ENCODE peak calls at places on chromosome 20, in eight cellular contexts. One of them, this sample, is unnamed.

GRCh38 chr20:8940311-8940710 is 128.6 kb upstream of the PLCB4 start:
- DNase-seq in endothelial cell of umbilical vein: no peak
- DNase-seq in stimulated activated CD4-positive, alpha-beta T cell treated with anti-CD3 and anti-CD28 coated beads, Interleukin-12 subunit alpha, Interleukin-12 subunit beta, amount 100 ng/mL, for 4 hours: no peak
- DNase-seq in Kasumi-1: no peak
- DNase-seq in NCI-H187 treated with DMSO at 0.1 percent for 48 hours: no peak
- DNase-seq in non-pigmented ciliary epithelial cell: no peak
- DNase-seq in coronary artery: no peak
- DNase-seq in transverse colon: no peak
- DNase-seq in this sample: no peak

GRCh38 chr20:16761305-16761829 is 13.2 kb downstream of the OTOR start:
- DNase-seq in endothelial cell of umbilical vein: peak
- DNase-seq in stimulated activated CD4-positive, alpha-beta T cell treated with anti-CD3 and anti-CD28 coated beads, Interleukin-12 subunit alpha, Interleukin-12 subunit beta, amount 100 ng/mL, for 4 hours: peak
- DNase-seq in Kasumi-1: peak
- DNase-seq in NCI-H187 treated with DMSO at 0.1 percent for 48 hours: no peak
- DNase-seq in non-pigmented ciliary epithelial cell: peak
- DNase-seq in coronary artery: no peak
- DNase-seq in transverse colon: peak
- DNase-seq in this sample: peak

GRCh38 chr20:61828891-61829290 is 236.8 kb downstream of the TAF4 start:
- DNase-seq in endothelial cell of umbilical vein: no peak
- DNase-seq in stimulated activated CD4-positive, alpha-beta T cell treated with anti-CD3 and anti-CD28 coated beads, Interleukin-12 subunit alpha, Interleukin-12 subunit beta, amount 100 ng/mL, for 4 hours: no peak
- DNase-seq in Kasumi-1: no peak
- DNase-seq in NCI-H187 treated with DMSO at 0.1 percent for 48 hours: no peak
- DNase-seq in non-pigmented ciliary epithelial cell: no peak
- DNase-seq in coronary artery: no peak
- DNase-seq in transverse colon: no peak
- DNase-seq in this sample: no peak

GRCh38 chr20:41837669-41838224 is 219.6 kb upstream of the CHD6 start:
- DNase-seq in endothelial cell of umbilical vein: no peak
- DNase-seq in stimulated activated CD4-positive, alpha-beta T cell treated with anti-CD3 and anti-CD28 coated beads, Interleukin-12 subunit alpha, Interleukin-12 subunit beta, amount 100 ng/mL, for 4 hours: no peak
- DNase-seq in Kasumi-1: no peak
- DNase-seq in NCI-H187 treated with DMSO at 0.1 percent for 48 hours: no peak
- DNase-seq in non-pigmented ciliary epithelial cell: no peak
- DNase-seq in coronary artery: no peak
- DNase-seq in transverse colon: no peak
- DNase-seq in this sample: no peak

GRCh38 chr20:13418263-13419229 is 197.5 kb downstream of the ISM1 start:
- DNase-seq in endothelial cell of umbilical vein: no peak
- DNase-seq in stimulated activated CD4-positive, alpha-beta T cell treated with anti-CD3 and anti-CD28 coated beads, Interleukin-12 subunit alpha, Interleukin-12 subunit beta, amount 100 ng/mL, for 4 hours: no peak
- DNase-seq in Kasumi-1: peak
- DNase-seq in NCI-H187 treated with DMSO at 0.1 percent for 48 hours: no peak
- DNase-seq in non-pigmented ciliary epithelial cell: no peak
- DNase-seq in coronary artery: no peak
- DNase-seq in transverse colon: no peak
- DNase-seq in this sample: no peak

GRCh38 chr20:20685635-20686034 is 26.8 kb downstream of the RALGAPA2 start:
- DNase-seq in endothelial cell of umbilical vein: no peak
- DNase-seq in stimulated activated CD4-positive, alpha-beta T cell treated with anti-CD3 and anti-CD28 coated beads, Interleukin-12 subunit alpha, Interleukin-12 subunit beta, amount 100 ng/mL, for 4 hours: no peak
- DNase-seq in Kasumi-1: no peak
- DNase-seq in NCI-H187 treated with DMSO at 0.1 percent for 48 hours: no peak
- DNase-seq in non-pigmented ciliary epithelial cell: no peak
- DNase-seq in coronary artery: no peak
- DNase-seq in transverse colon: no peak
- DNase-seq in this sample: no peak

GRCh38 chr20:49890651-49891361 is 24.5 kb downstream of the SPATA2 start:
- DNase-seq in endothelial cell of umbilical vein: peak
- DNase-seq in stimulated activated CD4-positive, alpha-beta T cell treated with anti-CD3 and anti-CD28 coated beads, Interleukin-12 subunit alpha, Interleukin-12 subunit beta, amount 100 ng/mL, for 4 hours: no peak
- DNase-seq in Kasumi-1: no peak
- DNase-seq in NCI-H187 treated with DMSO at 0.1 percent for 48 hours: no peak
- DNase-seq in non-pigmented ciliary epithelial cell: no peak
- DNase-seq in coronary artery: peak
- DNase-seq in transverse colon: no peak
- DNase-seq in this sample: peak

GRCh38 chr20:23145281-23145700 is 59.2 kb upstream of the CD93 start:
- DNase-seq in endothelial cell of umbilical vein: peak
- DNase-seq in stimulated activated CD4-positive, alpha-beta T cell treated with anti-CD3 and anti-CD28 coated beads, Interleukin-12 subunit alpha, Interleukin-12 subunit beta, amount 100 ng/mL, for 4 hours: no peak
- DNase-seq in Kasumi-1: no peak
- DNase-seq in NCI-H187 treated with DMSO at 0.1 percent for 48 hours: no peak
- DNase-seq in non-pigmented ciliary epithelial cell: no peak
- DNase-seq in coronary artery: peak
- DNase-seq in transverse colon: peak
- DNase-seq in this sample: no peak

GRCh38 chr20:52974155-52974554 is 2.0 kb downstream of the TSHZ2 start:
- DNase-seq in endothelial cell of umbilical vein: no peak
- DNase-seq in stimulated activated CD4-positive, alpha-beta T cell treated with anti-CD3 and anti-CD28 coated beads, Interleukin-12 subunit alpha, Interleukin-12 subunit beta, amount 100 ng/mL, for 4 hours: peak
- DNase-seq in Kasumi-1: no peak
- DNase-seq in NCI-H187 treated with DMSO at 0.1 percent for 48 hours: no peak
- DNase-seq in non-pigmented ciliary epithelial cell: no peak
- DNase-seq in coronary artery: no peak
- DNase-seq in transverse colon: no peak
- DNase-seq in this sample: no peak

GRCh38 chr20:38298768-38299288 is 5.1 kb upstream of the BPI start:
- DNase-seq in endothelial cell of umbilical vein: peak
- DNase-seq in stimulated activated CD4-positive, alpha-beta T cell treated with anti-CD3 and anti-CD28 coated beads, Interleukin-12 subunit alpha, Interleukin-12 subunit beta, amount 100 ng/mL, for 4 hours: no peak
- DNase-seq in Kasumi-1: peak
- DNase-seq in NCI-H187 treated with DMSO at 0.1 percent for 48 hours: no peak
- DNase-seq in non-pigmented ciliary epithelial cell: no peak
- DNase-seq in coronary artery: peak
- DNase-seq in transverse colon: peak
- DNase-seq in this sample: no peak

GRCh38 chr20:34824861-34825529 is 456 bp downstream of the NCOA6 start:
- DNase-seq in endothelial cell of umbilical vein: peak
- DNase-seq in stimulated activated CD4-positive, alpha-beta T cell treated with anti-CD3 and anti-CD28 coated beads, Interleukin-12 subunit alpha, Interleukin-12 subunit beta, amount 100 ng/mL, for 4 hours: peak
- DNase-seq in Kasumi-1: peak
- DNase-seq in NCI-H187 treated with DMSO at 0.1 percent for 48 hours: no peak
- DNase-seq in non-pigmented ciliary epithelial cell: no peak
- DNase-seq in coronary artery: peak
- DNase-seq in transverse colon: peak
- DNase-seq in this sample: peak

GRCh38 chr20:44642203-44643153 is 9.0 kb downstream of the ADA start:
- DNase-seq in endothelial cell of umbilical vein: peak
- DNase-seq in stimulated activated CD4-positive, alpha-beta T cell treated with anti-CD3 and anti-CD28 coated beads, Interleukin-12 subunit alpha, Interleukin-12 subunit beta, amount 100 ng/mL, for 4 hours: no peak
- DNase-seq in Kasumi-1: peak
- DNase-seq in NCI-H187 treated with DMSO at 0.1 percent for 48 hours: no peak
- DNase-seq in non-pigmented ciliary epithelial cell: peak
- DNase-seq in coronary artery: no peak
- DNase-seq in transverse colon: peak
- DNase-seq in this sample: peak

GRCh38 chr20:23776067-23776771 is 25.5 kb upstream of the CST1 start:
- DNase-seq in endothelial cell of umbilical vein: no peak
- DNase-seq in stimulated activated CD4-positive, alpha-beta T cell treated with anti-CD3 and anti-CD28 coated beads, Interleukin-12 subunit alpha, Interleukin-12 subunit beta, amount 100 ng/mL, for 4 hours: no peak
- DNase-seq in Kasumi-1: no peak
- DNase-seq in NCI-H187 treated with DMSO at 0.1 percent for 48 hours: no peak
- DNase-seq in non-pigmented ciliary epithelial cell: no peak
- DNase-seq in coronary artery: peak
- DNase-seq in transverse colon: no peak
- DNase-seq in this sample: peak

GRCh38 chr20:43752561-43753301 is 25.9 kb upstream of the GTSF1L start:
- DNase-seq in endothelial cell of umbilical vein: no peak
- DNase-seq in stimulated activated CD4-positive, alpha-beta T cell treated with anti-CD3 and anti-CD28 coated beads, Interleukin-12 subunit alpha, Interleukin-12 subunit beta, amount 100 ng/mL, for 4 hours: no peak
- DNase-seq in Kasumi-1: no peak
- DNase-seq in NCI-H187 treated with DMSO at 0.1 percent for 48 hours: no peak
- DNase-seq in non-pigmented ciliary epithelial cell: peak
- DNase-seq in coronary artery: no peak
- DNase-seq in transverse colon: peak
- DNase-seq in this sample: no peak

GRCh38 chr20:35665949-35666288 is 1.2 kb upstream of the CPNE1 start:
- DNase-seq in endothelial cell of umbilical vein: no peak
- DNase-seq in stimulated activated CD4-positive, alpha-beta T cell treated with anti-CD3 and anti-CD28 coated beads, Interleukin-12 subunit alpha, Interleukin-12 subunit beta, amount 100 ng/mL, for 4 hours: no peak
- DNase-seq in Kasumi-1: no peak
- DNase-seq in NCI-H187 treated with DMSO at 0.1 percent for 48 hours: no peak
- DNase-seq in non-pigmented ciliary epithelial cell: no peak
- DNase-seq in coronary artery: no peak
- DNase-seq in transverse colon: no peak
- DNase-seq in this sample: no peak

GRCh38 chr20:34925341-34925740 is 30.3 kb downstream of the GSS start:
- DNase-seq in endothelial cell of umbilical vein: no peak
- DNase-seq in stimulated activated CD4-positive, alpha-beta T cell treated with anti-CD3 and anti-CD28 coated beads, Interleukin-12 subunit alpha, Interleukin-12 subunit beta, amount 100 ng/mL, for 4 hours: no peak
- DNase-seq in Kasumi-1: no peak
- DNase-seq in NCI-H187 treated with DMSO at 0.1 percent for 48 hours: no peak
- DNase-seq in non-pigmented ciliary epithelial cell: no peak
- DNase-seq in coronary artery: no peak
- DNase-seq in transverse colon: no peak
- DNase-seq in this sample: no peak

GRCh38 chr20:46226602-46227001 is 81.7 kb downstream of the CDH22 start:
- DNase-seq in endothelial cell of umbilical vein: no peak
- DNase-seq in stimulated activated CD4-positive, alpha-beta T cell treated with anti-CD3 and anti-CD28 coated beads, Interleukin-12 subunit alpha, Interleukin-12 subunit beta, amount 100 ng/mL, for 4 hours: no peak
- DNase-seq in Kasumi-1: no peak
- DNase-seq in NCI-H187 treated with DMSO at 0.1 percent for 48 hours: no peak
- DNase-seq in non-pigmented ciliary epithelial cell: no peak
- DNase-seq in coronary artery: no peak
- DNase-seq in transverse colon: no peak
- DNase-seq in this sample: no peak

GRCh38 chr20:4898282-4898681 is 103.0 kb downstream of the SLC23A2 start:
- DNase-seq in endothelial cell of umbilical vein: peak
- DNase-seq in stimulated activated CD4-positive, alpha-beta T cell treated with anti-CD3 and anti-CD28 coated beads, Interleukin-12 subunit alpha, Interleukin-12 subunit beta, amount 100 ng/mL, for 4 hours: no peak
- DNase-seq in Kasumi-1: no peak
- DNase-seq in NCI-H187 treated with DMSO at 0.1 percent for 48 hours: no peak
- DNase-seq in non-pigmented ciliary epithelial cell: peak
- DNase-seq in coronary artery: peak
- DNase-seq in transverse colon: peak
- DNase-seq in this sample: no peak

GRCh38 chr20:18250237-18250636 is 38.1 kb upstream of the ZNF133 start:
- DNase-seq in endothelial cell of umbilical vein: no peak
- DNase-seq in stimulated activated CD4-positive, alpha-beta T cell treated with anti-CD3 and anti-CD28 coated beads, Interleukin-12 subunit alpha, Interleukin-12 subunit beta, amount 100 ng/mL, for 4 hours: no peak
- DNase-seq in Kasumi-1: no peak
- DNase-seq in NCI-H187 treated with DMSO at 0.1 percent for 48 hours: no peak
- DNase-seq in non-pigmented ciliary epithelial cell: no peak
- DNase-seq in coronary artery: no peak
- DNase-seq in transverse colon: no peak
- DNase-seq in this sample: no peak

GRCh38 chr20:1474325-1474724 is 7.7 kb upstream of the NSFL1C start:
- DNase-seq in endothelial cell of umbilical vein: no peak
- DNase-seq in stimulated activated CD4-positive, alpha-beta T cell treated with anti-CD3 and anti-CD28 coated beads, Interleukin-12 subunit alpha, Interleukin-12 subunit beta, amount 100 ng/mL, for 4 hours: no peak
- DNase-seq in Kasumi-1: no peak
- DNase-seq in NCI-H187 treated with DMSO at 0.1 percent for 48 hours: no peak
- DNase-seq in non-pigmented ciliary epithelial cell: no peak
- DNase-seq in coronary artery: no peak
- DNase-seq in transverse colon: no peak
- DNase-seq in this sample: no peak

GRCh38 chr20:63461364-63461763 is 11.1 kb downstream of the KCNQ2 start:
- DNase-seq in endothelial cell of umbilical vein: no peak
- DNase-seq in stimulated activated CD4-positive, alpha-beta T cell treated with anti-CD3 and anti-CD28 coated beads, Interleukin-12 subunit alpha, Interleukin-12 subunit beta, amount 100 ng/mL, for 4 hours: no peak
- DNase-seq in Kasumi-1: no peak
- DNase-seq in NCI-H187 treated with DMSO at 0.1 percent for 48 hours: no peak
- DNase-seq in non-pigmented ciliary epithelial cell: no peak
- DNase-seq in coronary artery: no peak
- DNase-seq in transverse colon: no peak
- DNase-seq in this sample: peak

GRCh38 chr20:50762435-50763201 is 31.2 kb downstream of the PARD6B start:
- DNase-seq in endothelial cell of umbilical vein: no peak
- DNase-seq in stimulated activated CD4-positive, alpha-beta T cell treated with anti-CD3 and anti-CD28 coated beads, Interleukin-12 subunit alpha, Interleukin-12 subunit beta, amount 100 ng/mL, for 4 hours: no peak
- DNase-seq in Kasumi-1: no peak
- DNase-seq in NCI-H187 treated with DMSO at 0.1 percent for 48 hours: no peak
- DNase-seq in non-pigmented ciliary epithelial cell: no peak
- DNase-seq in coronary artery: peak
- DNase-seq in transverse colon: peak
- DNase-seq in this sample: no peak

GRCh38 chr20:12847862-12848261 is 160.9 kb upstream of the SPTLC3 start:
- DNase-seq in endothelial cell of umbilical vein: no peak
- DNase-seq in stimulated activated CD4-positive, alpha-beta T cell treated with anti-CD3 and anti-CD28 coated beads, Interleukin-12 subunit alpha, Interleukin-12 subunit beta, amount 100 ng/mL, for 4 hours: no peak
- DNase-seq in Kasumi-1: peak
- DNase-seq in NCI-H187 treated with DMSO at 0.1 percent for 48 hours: no peak
- DNase-seq in non-pigmented ciliary epithelial cell: no peak
- DNase-seq in coronary artery: no peak
- DNase-seq in transverse colon: no peak
- DNase-seq in this sample: peak

GRCh38 chr20:23160536-23161243 is 74.6 kb upstream of the CD93 start:
- DNase-seq in endothelial cell of umbilical vein: no peak
- DNase-seq in stimulated activated CD4-positive, alpha-beta T cell treated with anti-CD3 and anti-CD28 coated beads, Interleukin-12 subunit alpha, Interleukin-12 subunit beta, amount 100 ng/mL, for 4 hours: no peak
- DNase-seq in Kasumi-1: no peak
- DNase-seq in NCI-H187 treated with DMSO at 0.1 percent for 48 hours: no peak
- DNase-seq in non-pigmented ciliary epithelial cell: no peak
- DNase-seq in coronary artery: peak
- DNase-seq in transverse colon: no peak
- DNase-seq in this sample: no peak

GRCh38 chr20:53177687-53178086 is 205.5 kb downstream of the TSHZ2 start:
- DNase-seq in endothelial cell of umbilical vein: no peak
- DNase-seq in stimulated activated CD4-positive, alpha-beta T cell treated with anti-CD3 and anti-CD28 coated beads, Interleukin-12 subunit alpha, Interleukin-12 subunit beta, amount 100 ng/mL, for 4 hours: no peak
- DNase-seq in Kasumi-1: no peak
- DNase-seq in NCI-H187 treated with DMSO at 0.1 percent for 48 hours: no peak
- DNase-seq in non-pigmented ciliary epithelial cell: no peak
- DNase-seq in coronary artery: no peak
- DNase-seq in transverse colon: no peak
- DNase-seq in this sample: no peak

GRCh38 chr20:22908944-22909343 is 126.2 kb upstream of the SSTR4 start:
- DNase-seq in endothelial cell of umbilical vein: no peak
- DNase-seq in stimulated activated CD4-positive, alpha-beta T cell treated with anti-CD3 and anti-CD28 coated beads, Interleukin-12 subunit alpha, Interleukin-12 subunit beta, amount 100 ng/mL, for 4 hours: no peak
- DNase-seq in Kasumi-1: no peak
- DNase-seq in NCI-H187 treated with DMSO at 0.1 percent for 48 hours: no peak
- DNase-seq in non-pigmented ciliary epithelial cell: no peak
- DNase-seq in coronary artery: no peak
- DNase-seq in transverse colon: no peak
- DNase-seq in this sample: no peak

GRCh38 chr20:41412324-41412723 is 45.7 kb upstream of the EMILIN3 start:
- DNase-seq in endothelial cell of umbilical vein: no peak
- DNase-seq in stimulated activated CD4-positive, alpha-beta T cell treated with anti-CD3 and anti-CD28 coated beads, Interleukin-12 subunit alpha, Interleukin-12 subunit beta, amount 100 ng/mL, for 4 hours: no peak
- DNase-seq in Kasumi-1: no peak
- DNase-seq in NCI-H187 treated with DMSO at 0.1 percent for 48 hours: no peak
- DNase-seq in non-pigmented ciliary epithelial cell: no peak
- DNase-seq in coronary artery: no peak
- DNase-seq in transverse colon: no peak
- DNase-seq in this sample: no peak

GRCh38 chr20:63370623-63371176 is 9.6 kb upstream of the CHRNA4 start:
- DNase-seq in endothelial cell of umbilical vein: no peak
- DNase-seq in stimulated activated CD4-positive, alpha-beta T cell treated with anti-CD3 and anti-CD28 coated beads, Interleukin-12 subunit alpha, Interleukin-12 subunit beta, amount 100 ng/mL, for 4 hours: no peak
- DNase-seq in Kasumi-1: no peak
- DNase-seq in NCI-H187 treated with DMSO at 0.1 percent for 48 hours: no peak
- DNase-seq in non-pigmented ciliary epithelial cell: no peak
- DNase-seq in coronary artery: no peak
- DNase-seq in transverse colon: no peak
- DNase-seq in this sample: no peak

GRCh38 chr20:17655865-17656489 is 26.1 kb downstream of the RRBP1 start:
- DNase-seq in endothelial cell of umbilical vein: no peak
- DNase-seq in stimulated activated CD4-positive, alpha-beta T cell treated with anti-CD3 and anti-CD28 coated beads, Interleukin-12 subunit alpha, Interleukin-12 subunit beta, amount 100 ng/mL, for 4 hours: no peak
- DNase-seq in Kasumi-1: no peak
- DNase-seq in NCI-H187 treated with DMSO at 0.1 percent for 48 hours: no peak
- DNase-seq in non-pigmented ciliary epithelial cell: no peak
- DNase-seq in coronary artery: no peak
- DNase-seq in transverse colon: no peak
- DNase-seq in this sample: no peak

GRCh38 chr20:6120491-6120988 is 2.3 kb downstream of the FERMT1 start:
- DNase-seq in endothelial cell of umbilical vein: no peak
- DNase-seq in stimulated activated CD4-positive, alpha-beta T cell treated with anti-CD3 and anti-CD28 coated beads, Interleukin-12 subunit alpha, Interleukin-12 subunit beta, amount 100 ng/mL, for 4 hours: no peak
- DNase-seq in Kasumi-1: no peak
- DNase-seq in NCI-H187 treated with DMSO at 0.1 percent for 48 hours: no peak
- DNase-seq in non-pigmented ciliary epithelial cell: no peak
- DNase-seq in coronary artery: no peak
- DNase-seq in transverse colon: no peak
- DNase-seq in this sample: no peak

GRCh38 chr20:57932227-57932864 is 222.5 kb upstream of the PMEPA1 start:
- DNase-seq in endothelial cell of umbilical vein: no peak
- DNase-seq in stimulated activated CD4-positive, alpha-beta T cell treated with anti-CD3 and anti-CD28 coated beads, Interleukin-12 subunit alpha, Interleukin-12 subunit beta, amount 100 ng/mL, for 4 hours: no peak
- DNase-seq in Kasumi-1: no peak
- DNase-seq in NCI-H187 treated with DMSO at 0.1 percent for 48 hours: no peak
- DNase-seq in non-pigmented ciliary epithelial cell: no peak
- DNase-seq in coronary artery: no peak
- DNase-seq in transverse colon: no peak
- DNase-seq in this sample: no peak

GRCh38 chr20:3115190-3116107 is 30.9 kb upstream of the AVP start:
- DNase-seq in endothelial cell of umbilical vein: peak
- DNase-seq in stimulated activated CD4-positive, alpha-beta T cell treated with anti-CD3 and anti-CD28 coated beads, Interleukin-12 subunit alpha, Interleukin-12 subunit beta, amount 100 ng/mL, for 4 hours: peak
- DNase-seq in Kasumi-1: peak
- DNase-seq in NCI-H187 treated with DMSO at 0.1 percent for 48 hours: peak
- DNase-seq in non-pigmented ciliary epithelial cell: peak
- DNase-seq in coronary artery: no peak
- DNase-seq in transverse colon: no peak
- DNase-seq in this sample: peak

GRCh38 chr20:40668449-40669228 is 20.4 kb downstream of the MAFB start:
- DNase-seq in endothelial cell of umbilical vein: no peak
- DNase-seq in stimulated activated CD4-positive, alpha-beta T cell treated with anti-CD3 and anti-CD28 coated beads, Interleukin-12 subunit alpha, Interleukin-12 subunit beta, amount 100 ng/mL, for 4 hours: no peak
- DNase-seq in Kasumi-1: no peak
- DNase-seq in NCI-H187 treated with DMSO at 0.1 percent for 48 hours: no peak
- DNase-seq in non-pigmented ciliary epithelial cell: no peak
- DNase-seq in coronary artery: no peak
- DNase-seq in transverse colon: no peak
- DNase-seq in this sample: no peak

GRCh38 chr20:58890454-58891075 is 38.0 kb downstream of the GNAS start:
- DNase-seq in endothelial cell of umbilical vein: peak
- DNase-seq in stimulated activated CD4-positive, alpha-beta T cell treated with anti-CD3 and anti-CD28 coated beads, Interleukin-12 subunit alpha, Interleukin-12 subunit beta, amount 100 ng/mL, for 4 hours: peak
- DNase-seq in Kasumi-1: peak
- DNase-seq in NCI-H187 treated with DMSO at 0.1 percent for 48 hours: no peak
- DNase-seq in non-pigmented ciliary epithelial cell: peak
- DNase-seq in coronary artery: peak
- DNase-seq in transverse colon: peak
- DNase-seq in this sample: no peak

This sample was measured in iPS-NIHi11.